ENCODE peak calls at places on chromosomes 4 and X, in ten cellular contexts. One of them, this sample, is unnamed.

GRCh38 chrX:101220881-101221280 is 1.3 kb downstream of the DRP2 start:
- DNase-seq in tibial artery: no peak
- DNase-seq in sigmoid colon: no peak
- DNase-seq in adrenal gland: no peak
- DNase-seq in RWPE1: no peak
- DNase-seq in upper lobe of right lung: no peak
- DNase-seq in WERI-Rb-1: no peak
- DNase-seq in brain microvascular endothelial cell: no peak
- DNase-seq in colonic mucosa: peak
- DNase-seq in GM23338: no peak
- DNase-seq in this sample: no peak

GRCh38 chrX:118519411-118520205 is 24.0 kb downstream of the DOCK11 start:
- DNase-seq in tibial artery: no peak
- DNase-seq in sigmoid colon: no peak
- DNase-seq in adrenal gland: no peak
- DNase-seq in RWPE1: no peak
- DNase-seq in upper lobe of right lung: no peak
- DNase-seq in WERI-Rb-1: no peak
- DNase-seq in brain microvascular endothelial cell: no peak
- DNase-seq in colonic mucosa: no peak
- DNase-seq in GM23338: no peak
- DNase-seq in this sample: no peak

GRCh38 chr4:140109626-140110213 is 44.3 kb downstream of the MAML3 start:
- DNase-seq in tibial artery: no peak
- DNase-seq in sigmoid colon: no peak
- DNase-seq in adrenal gland: no peak
- DNase-seq in RWPE1: no peak
- DNase-seq in upper lobe of right lung: no peak
- DNase-seq in WERI-Rb-1: peak
- DNase-seq in brain microvascular endothelial cell: no peak
- DNase-seq in colonic mucosa: no peak
- DNase-seq in GM23338: no peak
- DNase-seq in this sample: no peak

GRCh38 chr4:2256156-2256731 is 5.7 kb downstream of the MXD4 start:
- DNase-seq in tibial artery: peak
- DNase-seq in sigmoid colon: peak
- DNase-seq in adrenal gland: peak
- DNase-seq in RWPE1: no peak
- DNase-seq in upper lobe of right lung: peak
- DNase-seq in WERI-Rb-1: no peak
- DNase-seq in brain microvascular endothelial cell: no peak
- DNase-seq in colonic mucosa: peak
- DNase-seq in GM23338: no peak
- DNase-seq in this sample: no peak

GRCh38 chrX:97326456-97326855 is 442.7 kb downstream of the RPA4 start:
- DNase-seq in tibial artery: no peak
- DNase-seq in sigmoid colon: no peak
- DNase-seq in adrenal gland: no peak
- DNase-seq in RWPE1: no peak
- DNase-seq in upper lobe of right lung: no peak
- DNase-seq in WERI-Rb-1: no peak
- DNase-seq in brain microvascular endothelial cell: no peak
- DNase-seq in colonic mucosa: no peak
- DNase-seq in GM23338: no peak
- DNase-seq in this sample: no peak

GRCh38 chrX:16836371-16836770 is 33.8 kb downstream of the RBBP7 start:
- DNase-seq in tibial artery: no peak
- DNase-seq in sigmoid colon: no peak
- DNase-seq in adrenal gland: peak
- DNase-seq in RWPE1: no peak
- DNase-seq in upper lobe of right lung: no peak
- DNase-seq in WERI-Rb-1: peak
- DNase-seq in brain microvascular endothelial cell: no peak
- DNase-seq in colonic mucosa: peak
- DNase-seq in GM23338: peak
- DNase-seq in this sample: no peak

GRCh38 chrX:135256923-135257322 is 5.1 kb downstream of the ETDA start:
- DNase-seq in tibial artery: no peak
- DNase-seq in sigmoid colon: no peak
- DNase-seq in adrenal gland: no peak
- DNase-seq in RWPE1: no peak
- DNase-seq in upper lobe of right lung: no peak
- DNase-seq in WERI-Rb-1: no peak
- DNase-seq in brain microvascular endothelial cell: no peak
- DNase-seq in colonic mucosa: no peak
- DNase-seq in GM23338: no peak
- DNase-seq in this sample: no peak

GRCh38 chrX:130171446-130172126 is at the start of gene RAB33A:
- DNase-seq in tibial artery: no peak
- DNase-seq in sigmoid colon: peak
- DNase-seq in adrenal gland: peak
- DNase-seq in RWPE1: no peak
- DNase-seq in upper lobe of right lung: peak
- DNase-seq in WERI-Rb-1: no peak
- DNase-seq in brain microvascular endothelial cell: no peak
- DNase-seq in colonic mucosa: no peak
- DNase-seq in GM23338: peak
- DNase-seq in this sample: no peak

GRCh38 chr4:174213734-174214101 is 69.7 kb downstream of the FBXO8 start:
- DNase-seq in tibial artery: no peak
- DNase-seq in sigmoid colon: no peak
- DNase-seq in adrenal gland: no peak
- DNase-seq in RWPE1: no peak
- DNase-seq in upper lobe of right lung: no peak
- DNase-seq in WERI-Rb-1: no peak
- DNase-seq in brain microvascular endothelial cell: no peak
- DNase-seq in colonic mucosa: no peak
- DNase-seq in GM23338: peak
- DNase-seq in this sample: no peak

DNA sequence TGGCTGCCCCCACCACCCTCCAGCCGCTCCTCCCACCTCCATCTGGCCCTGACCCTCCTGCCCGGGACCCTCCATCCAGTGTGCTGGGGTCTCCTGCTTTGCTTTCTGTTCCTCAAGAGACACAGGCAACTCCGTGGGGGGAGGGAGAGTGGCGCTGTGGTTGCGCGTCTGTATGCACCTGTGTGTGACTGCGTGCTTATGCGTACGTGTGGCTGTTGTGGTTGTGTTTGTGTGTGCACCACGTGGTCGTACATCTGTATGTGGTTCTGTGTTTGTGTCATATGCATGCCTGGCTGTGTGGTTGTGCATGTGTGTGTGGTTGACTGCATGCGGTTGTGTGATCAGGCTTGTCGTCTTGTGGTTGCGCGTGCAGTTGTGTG is 33.2 kb downstream of the CPLX1 start:
- DNase-seq in tibial artery: no peak
- DNase-seq in sigmoid colon: no peak
- DNase-seq in adrenal gland: no peak
- DNase-seq in RWPE1: no peak
- DNase-seq in upper lobe of right lung: no peak
- DNase-seq in WERI-Rb-1: no peak
- DNase-seq in brain microvascular endothelial cell: no peak
- DNase-seq in colonic mucosa: no peak
- DNase-seq in GM23338: no peak
- DNase-seq in this sample: no peak
- H3K27ac ChIP-seq in tibial artery: no peak
- H3K27ac ChIP-seq in sigmoid colon: no peak
- H3K27ac ChIP-seq in adrenal gland: no peak
- H3K27ac ChIP-seq in RWPE1: no peak
- H3K27ac ChIP-seq in upper lobe of right lung: no peak
- H3K27ac ChIP-seq in WERI-Rb-1: no peak
- H3K27ac ChIP-seq in brain microvascular endothelial cell: no peak
- H3K27ac ChIP-seq in colonic mucosa: no peak
- H3K27ac ChIP-seq in GM23338: no peak
- H3K27ac ChIP-seq in this sample: no peak

DNA sequence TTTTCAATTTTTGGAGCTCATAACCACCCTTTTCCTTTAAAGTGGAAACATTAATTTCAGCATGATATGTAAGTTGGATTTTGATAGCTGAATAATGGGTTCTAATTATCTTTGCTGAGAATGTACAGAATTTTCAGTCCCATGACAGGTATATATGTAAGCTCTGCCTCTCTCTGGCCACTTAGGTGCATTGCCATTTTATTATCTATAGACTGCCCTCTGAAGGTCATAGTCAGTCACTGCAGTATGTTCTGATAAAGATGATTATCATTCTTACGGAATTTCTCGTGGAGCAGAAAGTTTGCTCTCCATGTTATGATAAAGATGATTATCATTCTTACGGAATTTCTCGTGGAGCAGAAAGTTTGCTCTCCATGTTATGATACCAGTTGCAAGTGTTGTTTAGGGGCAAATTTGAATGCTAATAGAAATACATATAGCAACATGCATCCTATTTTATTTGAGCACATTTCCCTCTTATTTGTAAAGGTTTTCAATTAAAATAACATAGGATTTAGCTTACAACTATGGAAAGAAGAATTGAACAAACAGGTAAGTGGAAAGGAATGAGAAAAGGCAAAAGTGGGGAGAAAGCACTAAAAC is 10.4 kb downstream of the AFP start:
- DNase-seq in tibial artery: no peak
- DNase-seq in sigmoid colon: no peak
- DNase-seq in adrenal gland: peak
- DNase-seq in RWPE1: peak
- DNase-seq in upper lobe of right lung: no peak
- DNase-seq in WERI-Rb-1: peak
- DNase-seq in brain microvascular endothelial cell: peak
- DNase-seq in colonic mucosa: no peak
- DNase-seq in GM23338: peak
- DNase-seq in this sample: no peak
- H3K27ac ChIP-seq in tibial artery: no peak
- H3K27ac ChIP-seq in sigmoid colon: no peak
- H3K27ac ChIP-seq in adrenal gland: no peak
- H3K27ac ChIP-seq in RWPE1: no peak
- H3K27ac ChIP-seq in upper lobe of right lung: no peak
- H3K27ac ChIP-seq in WERI-Rb-1: no peak
- H3K27ac ChIP-seq in brain microvascular endothelial cell: no peak
- H3K27ac ChIP-seq in colonic mucosa: no peak
- H3K27ac ChIP-seq in GM23338: no peak
- H3K27ac ChIP-seq in this sample: no peak

DNA sequence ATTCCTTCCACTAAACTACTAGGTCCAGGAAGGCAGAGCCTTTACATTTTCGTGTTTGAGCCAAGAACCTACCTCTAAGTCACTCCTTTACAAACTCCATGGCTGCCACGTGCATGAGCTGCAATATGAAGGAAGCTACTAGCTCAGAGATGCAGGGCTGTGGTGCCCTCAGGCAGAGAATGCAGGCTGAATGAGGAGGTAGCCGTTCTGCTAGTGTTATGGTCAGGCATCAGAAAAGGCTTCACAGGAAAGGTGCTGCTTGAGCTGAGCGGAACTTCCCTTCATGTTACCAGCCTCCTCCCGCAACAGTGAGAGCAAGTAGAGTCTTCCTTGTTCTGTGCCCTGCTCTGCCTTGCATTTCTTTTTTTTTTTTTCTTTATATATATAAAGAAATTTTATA is 148.3 kb upstream of the PACRGL start:
- DNase-seq in tibial artery: no peak
- DNase-seq in sigmoid colon: no peak
- DNase-seq in adrenal gland: no peak
- DNase-seq in RWPE1: no peak
- DNase-seq in upper lobe of right lung: no peak
- DNase-seq in WERI-Rb-1: no peak
- DNase-seq in brain microvascular endothelial cell: no peak
- DNase-seq in colonic mucosa: no peak
- DNase-seq in GM23338: peak
- DNase-seq in this sample: no peak
- H3K27ac ChIP-seq in tibial artery: no peak
- H3K27ac ChIP-seq in sigmoid colon: no peak
- H3K27ac ChIP-seq in adrenal gland: no peak
- H3K27ac ChIP-seq in RWPE1: no peak
- H3K27ac ChIP-seq in upper lobe of right lung: no peak
- H3K27ac ChIP-seq in WERI-Rb-1: no peak
- H3K27ac ChIP-seq in brain microvascular endothelial cell: no peak
- H3K27ac ChIP-seq in colonic mucosa: no peak
- H3K27ac ChIP-seq in GM23338: no peak
- H3K27ac ChIP-seq in this sample: no peak

GRCh38 chr4:153486281-153487151 is 20.4 kb downstream of the TMEM131L start:
- DNase-seq in tibial artery: no peak
- DNase-seq in sigmoid colon: no peak
- DNase-seq in adrenal gland: no peak
- DNase-seq in RWPE1: peak
- DNase-seq in upper lobe of right lung: no peak
- DNase-seq in WERI-Rb-1: no peak
- DNase-seq in brain microvascular endothelial cell: peak
- DNase-seq in colonic mucosa: no peak
- DNase-seq in GM23338: peak
- DNase-seq in this sample: peak

GRCh38 chr4:153490985-153491483 is 24.9 kb downstream of the TMEM131L start:
- DNase-seq in tibial artery: no peak
- DNase-seq in sigmoid colon: no peak
- DNase-seq in adrenal gland: no peak
- DNase-seq in RWPE1: no peak
- DNase-seq in upper lobe of right lung: no peak
- DNase-seq in WERI-Rb-1: no peak
- DNase-seq in brain microvascular endothelial cell: no peak
- DNase-seq in colonic mucosa: no peak
- DNase-seq in GM23338: no peak
- DNase-seq in this sample: no peak

GRCh38 chr4:153488006-153488718 is 22.0 kb downstream of the TMEM131L start:
- DNase-seq in tibial artery: peak
- DNase-seq in sigmoid colon: no peak
- DNase-seq in adrenal gland: no peak
- DNase-seq in RWPE1: no peak
- DNase-seq in upper lobe of right lung: peak
- DNase-seq in WERI-Rb-1: no peak
- DNase-seq in brain microvascular endothelial cell: peak
- DNase-seq in colonic mucosa: no peak
- DNase-seq in GM23338: no peak
- DNase-seq in this sample: no peak

GRCh38 chr4:153489856-153490558 is 23.8 kb downstream of the TMEM131L start:
- DNase-seq in tibial artery: no peak
- DNase-seq in sigmoid colon: no peak
- DNase-seq in adrenal gland: no peak
- DNase-seq in RWPE1: no peak
- DNase-seq in upper lobe of right lung: no peak
- DNase-seq in WERI-Rb-1: no peak
- DNase-seq in brain microvascular endothelial cell: no peak
- DNase-seq in colonic mucosa: no peak
- DNase-seq in GM23338: no peak
- DNase-seq in this sample: no peak

GRCh38 chr4:153488719-153489384 is 22.7 kb downstream of the TMEM131L start:
- DNase-seq in tibial artery: peak
- DNase-seq in sigmoid colon: no peak
- DNase-seq in adrenal gland: no peak
- DNase-seq in RWPE1: no peak
- DNase-seq in upper lobe of right lung: peak
- DNase-seq in WERI-Rb-1: no peak
- DNase-seq in brain microvascular endothelial cell: peak
- DNase-seq in colonic mucosa: no peak
- DNase-seq in GM23338: peak
- DNase-seq in this sample: no peak
- H3K27ac ChIP-seq in tibial artery: peak
- H3K27ac ChIP-seq in sigmoid colon: peak
- H3K27ac ChIP-seq in adrenal gland: no peak
- H3K27ac ChIP-seq in RWPE1: peak
- H3K27ac ChIP-seq in upper lobe of right lung: peak
- H3K27ac ChIP-seq in WERI-Rb-1: no peak
- H3K27ac ChIP-seq in brain microvascular endothelial cell: peak
- H3K27ac ChIP-seq in colonic mucosa: peak
- H3K27ac ChIP-seq in GM23338: peak
- H3K27ac ChIP-seq in this sample: peak

This sample was measured in epithelial cell of prostate.